ENCODE peak calls at places on chromosomes 1 and 21, in seven cellular contexts. C, S, Y, T, R, X and K are unnamed samples.

GRCh38 chr1:161305872-161306519 is 3.8 kb downstream of the MPZ start:
- DNase-seq in C (peak), S (peak), Y (peak), T (no peak), R (peak), X (no peak), K (peak)

GRCh38 chr1:233936422-233936821 is 31.9 kb downstream of the SLC35F3 start:
- DNase-seq in C (no peak), S (no peak), Y (no peak), T (no peak), R (no peak), X (no peak), K (no peak)

GRCh38 chr1:74245168-74245753 is 10.1 kb downstream of the TNNI3K start:
- DNase-seq in C (no peak), S (no peak), Y (peak), T (no peak), R (no peak), X (no peak), K (no peak)

GRCh38 chr1:29629814-29630516 is 393.6 kb downstream of the PTPRU start:
- DNase-seq in C (no peak), S (no peak), Y (no peak), T (no peak), R (no peak), X (no peak), K (no peak)

GRCh38 chr1:181083842-181084605 is 4.5 kb upstream of the IER5 start:
- DNase-seq in C (peak), S (peak), Y (peak), T (no peak), R (no peak), X (no peak), K (peak)

GRCh38 chr1:113519561-113519960 is 129.2 kb downstream of the MAGI3 start:
- DNase-seq in C (no peak), S (peak), Y (no peak), T (no peak), R (no peak), X (no peak), K (no peak)

GRCh38 chr1:25118554-25118953 is 113.7 kb downstream of the SYF2 start:
- DNase-seq in C (no peak), S (no peak), Y (no peak), T (no peak), R (no peak), X (no peak), K (no peak)

GRCh38 chr1:154772611-154773515 is 97.2 kb downstream of the KCNN3 start:
- DNase-seq in C (no peak), S (no peak), Y (peak), T (no peak), R (no peak), X (no peak), K (no peak)

GRCh38 chr1:117367769-117368059 is 465 bp downstream of the MAN1A2 start:
- DNase-seq in C (no peak), S (no peak), Y (no peak), T (no peak), R (no peak), X (no peak), K (no peak)

GRCh38 chr21:45923146-45923545 is 58.4 kb upstream of the COL6A1 start:
- DNase-seq in C (peak), S (peak), Y (peak), T (peak), R (no peak), X (peak), K (peak)

GRCh38 chr1:230614121-230614520 is 28.2 kb upstream of the COG2 start:
- DNase-seq in C (no peak), S (no peak), Y (no peak), T (no peak), R (no peak), X (no peak), K (no peak)

GRCh38 chr1:46413596-46413985 is 19.5 kb downstream of the FAAH start:
- DNase-seq in C (no peak), S (no peak), Y (peak), T (no peak), R (no peak), X (no peak), K (peak)

GRCh38 chr1:111510003-111510380 is 6.6 kb upstream of the ADORA3 start:
- DNase-seq in C (no peak), S (no peak), Y (no peak), T (no peak), R (no peak), X (peak), K (no peak)

GRCh38 chr1:59178803-59179202 is 118.1 kb upstream of the FGGY start:
- DNase-seq in C (no peak), S (no peak), Y (no peak), T (no peak), R (no peak), X (no peak), K (no peak)

GRCh38 chr1:19169642-19170041 is 40.4 kb downstream of the UBR4 start:
- DNase-seq in C (no peak), S (no peak), Y (no peak), T (no peak), R (no peak), X (no peak), K (no peak)

GRCh38 chr1:156663178-156663577 is 14.0 kb downstream of the NES start:
- DNase-seq in C (no peak), S (no peak), Y (no peak), T (no peak), R (peak), X (no peak), K (no peak)

GRCh38 chr1:65164633-65165032 is 16.6 kb downstream of the AK4 start:
- DNase-seq in C (no peak), S (no peak), Y (no peak), T (no peak), R (no peak), X (peak), K (no peak)

GRCh38 chr1:111516008-111516535 is 12.6 kb upstream of the ADORA3 start:
- DNase-seq in C (peak), S (peak), Y (no peak), T (no peak), R (no peak), X (no peak), K (peak)

GRCh38 chr1:236619398-236619797 is 15.1 kb upstream of the HEATR1 start:
- DNase-seq in C (no peak), S (no peak), Y (no peak), T (no peak), R (no peak), X (no peak), K (no peak)

GRCh38 chr1:211548321-211549091 is 30.5 kb downstream of the SLC30A1 start:
- DNase-seq in C (no peak), S (no peak), Y (peak), T (no peak), R (no peak), X (no peak), K (no peak)

GRCh38 chr1:162230096-162230495 is 146.6 kb downstream of the SPATA46 start:
- DNase-seq in C (no peak), S (peak), Y (peak), T (no peak), R (no peak), X (no peak), K (no peak)

GRCh38 chr1:78329475-78329874 is 161.3 kb upstream of the PTGFR start:
- DNase-seq in C (no peak), S (no peak), Y (no peak), T (no peak), R (no peak), X (no peak), K (no peak)

GRCh38 chr1:223828162-223828848 is 17.4 kb downstream of the TP53BP2 start:
- DNase-seq in C (no peak), S (no peak), Y (no peak), T (no peak), R (no peak), X (no peak), K (no peak)

GRCh38 chr1:96634863-96635262 is 86.7 kb upstream of the PTBP2 start:
- DNase-seq in C (no peak), S (no peak), Y (no peak), T (no peak), R (no peak), X (no peak), K (no peak)

GRCh38 chr1:240575976-240576666 is 35.8 kb downstream of the GREM2 start:
- DNase-seq in C (peak), S (no peak), Y (no peak), T (no peak), R (no peak), X (peak), K (peak)